ENCODE peak calls at places on chromosomes 6 and 20, in seven cellular contexts. One of them, this sample, is unnamed.

GRCh38 chr6:36209606-36210005 is 13.1 kb downstream of the BRPF3 start:
- DNase-seq in neuronal stem cell: no peak
- DNase-seq in mesenchymal stem cell: no peak
- DNase-seq in MM.1S: no peak
- DNase-seq in SK-N-MC: no peak
- DNase-seq in heart right ventricle: no peak
- DNase-seq in tibial artery: no peak
- DNase-seq in this sample: no peak

GRCh38 chr20:57690525-57690924 is 19.3 kb downstream of the PMEPA1 start:
- DNase-seq in neuronal stem cell: no peak
- DNase-seq in mesenchymal stem cell: no peak
- DNase-seq in MM.1S: no peak
- DNase-seq in SK-N-MC: no peak
- DNase-seq in heart right ventricle: no peak
- DNase-seq in tibial artery: no peak
- DNase-seq in this sample: no peak

GRCh38 chr6:31729515-31729978 is 448 bp upstream of the DDAH2 start:
- DNase-seq in neuronal stem cell: peak
- DNase-seq in mesenchymal stem cell: peak
- DNase-seq in MM.1S: peak
- DNase-seq in SK-N-MC: no peak
- DNase-seq in heart right ventricle: peak
- DNase-seq in tibial artery: peak
- DNase-seq in this sample: peak

GRCh38 chr6:131729550-131729949 is 18.7 kb upstream of the CTAGE9 start:
- DNase-seq in neuronal stem cell: no peak
- DNase-seq in mesenchymal stem cell: no peak
- DNase-seq in MM.1S: no peak
- DNase-seq in SK-N-MC: no peak
- DNase-seq in heart right ventricle: no peak
- DNase-seq in tibial artery: no peak
- DNase-seq in this sample: no peak

GRCh38 chr6:123520208-123520607 is 116.5 kb downstream of the TRDN start:
- DNase-seq in neuronal stem cell: no peak
- DNase-seq in mesenchymal stem cell: peak
- DNase-seq in MM.1S: no peak
- DNase-seq in SK-N-MC: no peak
- DNase-seq in heart right ventricle: no peak
- DNase-seq in tibial artery: no peak
- DNase-seq in this sample: no peak

GRCh38 chr20:572752-573151 is 29.2 kb upstream of the CSNK2A1 start:
- DNase-seq in neuronal stem cell: no peak
- DNase-seq in mesenchymal stem cell: no peak
- DNase-seq in MM.1S: no peak
- DNase-seq in SK-N-MC: no peak
- DNase-seq in heart right ventricle: peak
- DNase-seq in tibial artery: no peak
- DNase-seq in this sample: no peak

GRCh38 chr6:89239338-89239737 is 22.2 kb upstream of the GABRR1 start:
- DNase-seq in neuronal stem cell: no peak
- DNase-seq in mesenchymal stem cell: no peak
- DNase-seq in MM.1S: peak
- DNase-seq in SK-N-MC: peak
- DNase-seq in heart right ventricle: no peak
- DNase-seq in tibial artery: no peak
- DNase-seq in this sample: no peak

GRCh38 chr6:27414300-27414699 is 25.7 kb downstream of the ZNF391 start:
- DNase-seq in neuronal stem cell: no peak
- DNase-seq in mesenchymal stem cell: no peak
- DNase-seq in MM.1S: no peak
- DNase-seq in SK-N-MC: no peak
- DNase-seq in heart right ventricle: no peak
- DNase-seq in tibial artery: no peak
- DNase-seq in this sample: no peak

GRCh38 chr6:142943746-142944125 is 1.2 kb downstream of the HIVEP2 start:
- DNase-seq in neuronal stem cell: peak
- DNase-seq in mesenchymal stem cell: peak
- DNase-seq in MM.1S: peak
- DNase-seq in SK-N-MC: no peak
- DNase-seq in heart right ventricle: peak
- DNase-seq in tibial artery: peak
- DNase-seq in this sample: peak

GRCh38 chr6:152552616-152553209 is 84.4 kb downstream of the SYNE1 start:
- DNase-seq in neuronal stem cell: peak
- DNase-seq in mesenchymal stem cell: peak
- DNase-seq in MM.1S: peak
- DNase-seq in SK-N-MC: peak
- DNase-seq in heart right ventricle: peak
- DNase-seq in tibial artery: peak
- DNase-seq in this sample: peak

GRCh38 chr6:82781805-82782204 is 283.8 kb downstream of the UBE3D start:
- DNase-seq in neuronal stem cell: no peak
- DNase-seq in mesenchymal stem cell: no peak
- DNase-seq in MM.1S: no peak
- DNase-seq in SK-N-MC: no peak
- DNase-seq in heart right ventricle: no peak
- DNase-seq in tibial artery: no peak
- DNase-seq in this sample: no peak

GRCh38 chr6:151036869-151037680 is 171.6 kb downstream of the MTHFD1L start:
- DNase-seq in neuronal stem cell: no peak
- DNase-seq in mesenchymal stem cell: no peak
- DNase-seq in MM.1S: no peak
- DNase-seq in SK-N-MC: no peak
- DNase-seq in heart right ventricle: no peak
- DNase-seq in tibial artery: no peak
- DNase-seq in this sample: no peak

GRCh38 chr6:110537208-110538123 is 61.1 kb upstream of the SLC22A16 start:
- DNase-seq in neuronal stem cell: no peak
- DNase-seq in mesenchymal stem cell: peak
- DNase-seq in MM.1S: no peak
- DNase-seq in SK-N-MC: no peak
- DNase-seq in heart right ventricle: no peak
- DNase-seq in tibial artery: no peak
- DNase-seq in this sample: no peak

GRCh38 chr6:53767941-53768340 is 26.9 kb upstream of the LRRC1 start:
- DNase-seq in neuronal stem cell: no peak
- DNase-seq in mesenchymal stem cell: no peak
- DNase-seq in MM.1S: no peak
- DNase-seq in SK-N-MC: no peak
- DNase-seq in heart right ventricle: no peak
- DNase-seq in tibial artery: no peak
- DNase-seq in this sample: no peak

GRCh38 chr6:127937747-127938146 is 36.9 kb upstream of the THEMIS start:
- DNase-seq in neuronal stem cell: no peak
- DNase-seq in mesenchymal stem cell: no peak
- DNase-seq in MM.1S: no peak
- DNase-seq in SK-N-MC: no peak
- DNase-seq in heart right ventricle: no peak
- DNase-seq in tibial artery: no peak
- DNase-seq in this sample: no peak

GRCh38 chr6:13005994-13006393 is 289.4 kb downstream of the PHACTR1 start:
- DNase-seq in neuronal stem cell: no peak
- DNase-seq in mesenchymal stem cell: no peak
- DNase-seq in MM.1S: no peak
- DNase-seq in SK-N-MC: no peak
- DNase-seq in heart right ventricle: no peak
- DNase-seq in tibial artery: no peak
- DNase-seq in this sample: no peak

GRCh38 chr6:98514073-98514720 is 320.2 kb upstream of the POU3F2 start:
- DNase-seq in neuronal stem cell: no peak
- DNase-seq in mesenchymal stem cell: no peak
- DNase-seq in MM.1S: peak
- DNase-seq in SK-N-MC: no peak
- DNase-seq in heart right ventricle: no peak
- DNase-seq in tibial artery: no peak
- DNase-seq in this sample: no peak

GRCh38 chr6:150142304-150142656 is 564 bp upstream of the PPP1R14C start:
- DNase-seq in neuronal stem cell: no peak
- DNase-seq in mesenchymal stem cell: peak
- DNase-seq in MM.1S: no peak
- DNase-seq in SK-N-MC: peak
- DNase-seq in heart right ventricle: no peak
- DNase-seq in tibial artery: no peak
- DNase-seq in this sample: no peak

GRCh38 chr20:54848262-54848661 is 372.9 kb downstream of the DOK5 start:
- DNase-seq in neuronal stem cell: no peak
- DNase-seq in mesenchymal stem cell: no peak
- DNase-seq in MM.1S: no peak
- DNase-seq in SK-N-MC: no peak
- DNase-seq in heart right ventricle: no peak
- DNase-seq in tibial artery: no peak
- DNase-seq in this sample: no peak

GRCh38 chr20:36542019-36542488 is 735 bp downstream of the MYL9 start:
- DNase-seq in neuronal stem cell: peak
- DNase-seq in mesenchymal stem cell: peak
- DNase-seq in MM.1S: no peak
- DNase-seq in SK-N-MC: no peak
- DNase-seq in heart right ventricle: peak
- DNase-seq in tibial artery: peak
- DNase-seq in this sample: no peak

GRCh38 chr6:2947424-2947823 is 23.9 kb downstream of the SERPINB6 start:
- DNase-seq in neuronal stem cell: no peak
- DNase-seq in mesenchymal stem cell: no peak
- DNase-seq in MM.1S: peak
- DNase-seq in SK-N-MC: no peak
- DNase-seq in heart right ventricle: no peak
- DNase-seq in tibial artery: no peak
- DNase-seq in this sample: no peak

GRCh38 chr6:134517863-134518262 is 200.0 kb upstream of the SGK1 start:
- DNase-seq in neuronal stem cell: no peak
- DNase-seq in mesenchymal stem cell: no peak
- DNase-seq in MM.1S: no peak
- DNase-seq in SK-N-MC: peak
- DNase-seq in heart right ventricle: no peak
- DNase-seq in tibial artery: no peak
- DNase-seq in this sample: no peak
- H3K4me3 ChIP-seq in neuronal stem cell: no peak
- H3K4me3 ChIP-seq in mesenchymal stem cell: peak
- H3K4me3 ChIP-seq in MM.1S: no peak
- H3K4me3 ChIP-seq in SK-N-MC: peak
- H3K4me3 ChIP-seq in heart right ventricle: no peak
- H3K4me3 ChIP-seq in tibial artery: no peak
- H3K4me3 ChIP-seq in this sample: no peak

GRCh38 chr20:22577515-22578220 is 6.7 kb downstream of the FOXA2 start:
- DNase-seq in neuronal stem cell: no peak
- DNase-seq in mesenchymal stem cell: no peak
- DNase-seq in MM.1S: no peak
- DNase-seq in SK-N-MC: no peak
- DNase-seq in heart right ventricle: no peak
- DNase-seq in tibial artery: no peak
- DNase-seq in this sample: no peak

GRCh38 chr20:22576733-22577514 is 7.4 kb downstream of the FOXA2 start:
- DNase-seq in neuronal stem cell: no peak
- DNase-seq in mesenchymal stem cell: no peak
- DNase-seq in MM.1S: no peak
- DNase-seq in SK-N-MC: no peak
- DNase-seq in heart right ventricle: no peak
- DNase-seq in tibial artery: no peak
- DNase-seq in this sample: no peak

GRCh38 chr20:22575087-22575721 is 9.2 kb downstream of the FOXA2 start:
- DNase-seq in neuronal stem cell: no peak
- DNase-seq in mesenchymal stem cell: no peak
- DNase-seq in MM.1S: no peak
- DNase-seq in SK-N-MC: no peak
- DNase-seq in heart right ventricle: no peak
- DNase-seq in tibial artery: no peak
- DNase-seq in this sample: no peak

GRCh38 chr20:22575737-22576136 is 8.6 kb downstream of the FOXA2 start:
- DNase-seq in neuronal stem cell: no peak
- DNase-seq in mesenchymal stem cell: no peak
- DNase-seq in MM.1S: no peak
- DNase-seq in SK-N-MC: no peak
- DNase-seq in heart right ventricle: no peak
- DNase-seq in tibial artery: no peak
- DNase-seq in this sample: no peak

DNA sequence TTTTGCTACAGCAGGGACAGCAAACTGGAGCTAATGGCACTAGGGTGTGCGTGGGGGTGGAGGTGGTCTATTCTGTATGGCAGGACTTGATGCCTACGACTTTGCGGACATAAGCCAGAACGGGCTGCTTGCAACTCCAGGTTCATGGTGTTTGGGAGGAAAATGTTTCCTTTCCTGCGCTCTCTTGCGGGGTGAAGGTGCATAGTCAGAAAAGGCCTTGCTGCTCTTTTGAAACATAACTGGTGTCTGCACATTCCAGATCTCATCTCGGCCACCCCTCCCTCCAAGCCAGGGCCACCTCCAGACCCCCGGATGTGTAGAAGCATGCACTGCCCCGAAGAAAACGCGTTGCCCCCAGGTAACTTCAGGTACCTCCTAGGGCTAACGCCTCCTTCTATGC is 8.1 kb downstream of the FOXA2 start:
- DNase-seq in neuronal stem cell: no peak
- DNase-seq in mesenchymal stem cell: no peak
- DNase-seq in MM.1S: no peak
- DNase-seq in SK-N-MC: no peak
- DNase-seq in heart right ventricle: no peak
- DNase-seq in tibial artery: no peak
- DNase-seq in this sample: no peak
- H3K27ac ChIP-seq in neuronal stem cell: no peak
- H3K27ac ChIP-seq in mesenchymal stem cell: no peak
- H3K27ac ChIP-seq in MM.1S: no peak
- H3K27ac ChIP-seq in SK-N-MC: no peak
- H3K27ac ChIP-seq in heart right ventricle: no peak
- H3K27ac ChIP-seq in tibial artery: no peak
- H3K27ac ChIP-seq in this sample: no peak

GRCh38 chr6:105458552-105458951 is 55.7 kb upstream of the PREP start:
- DNase-seq in neuronal stem cell: no peak
- DNase-seq in mesenchymal stem cell: no peak
- DNase-seq in MM.1S: no peak
- DNase-seq in SK-N-MC: no peak
- DNase-seq in heart right ventricle: no peak
- DNase-seq in tibial artery: no peak
- DNase-seq in this sample: no peak
- H3K4me3 ChIP-seq in neuronal stem cell: no peak
- H3K4me3 ChIP-seq in mesenchymal stem cell: no peak
- H3K4me3 ChIP-seq in MM.1S: no peak
- H3K4me3 ChIP-seq in SK-N-MC: no peak
- H3K4me3 ChIP-seq in heart right ventricle: no peak
- H3K4me3 ChIP-seq in tibial artery: no peak
- H3K4me3 ChIP-seq in this sample: no peak

GRCh38 chr6:157268396-157268795 is 54.9 kb downstream of the TMEM242 start:
- DNase-seq in neuronal stem cell: no peak
- DNase-seq in mesenchymal stem cell: no peak
- DNase-seq in MM.1S: no peak
- DNase-seq in SK-N-MC: no peak
- DNase-seq in heart right ventricle: no peak
- DNase-seq in tibial artery: peak
- DNase-seq in this sample: no peak

GRCh38 chr6:157270308-157270707 is 53.0 kb downstream of the TMEM242 start:
- DNase-seq in neuronal stem cell: no peak
- DNase-seq in mesenchymal stem cell: no peak
- DNase-seq in MM.1S: no peak
- DNase-seq in SK-N-MC: no peak
- DNase-seq in heart right ventricle: no peak
- DNase-seq in tibial artery: no peak
- DNase-seq in this sample: no peak

GRCh38 chr6:157270916-157271315 is 52.4 kb downstream of the TMEM242 start:
- DNase-seq in neuronal stem cell: no peak
- DNase-seq in mesenchymal stem cell: no peak
- DNase-seq in MM.1S: no peak
- DNase-seq in SK-N-MC: no peak
- DNase-seq in heart right ventricle: no peak
- DNase-seq in tibial artery: no peak
- DNase-seq in this sample: no peak

GRCh38 chr6:157268835-157269234 is 54.5 kb downstream of the TMEM242 start:
- DNase-seq in neuronal stem cell: no peak
- DNase-seq in mesenchymal stem cell: no peak
- DNase-seq in MM.1S: no peak
- DNase-seq in SK-N-MC: no peak
- DNase-seq in heart right ventricle: peak
- DNase-seq in tibial artery: peak
- DNase-seq in this sample: no peak

GRCh38 chr6:157269261-157269794 is 54.0 kb downstream of the TMEM242 start:
- DNase-seq in neuronal stem cell: no peak
- DNase-seq in mesenchymal stem cell: peak
- DNase-seq in MM.1S: no peak
- DNase-seq in SK-N-MC: no peak
- DNase-seq in heart right ventricle: peak
- DNase-seq in tibial artery: peak
- DNase-seq in this sample: peak
- H3K27ac ChIP-seq in neuronal stem cell: no peak
- H3K27ac ChIP-seq in mesenchymal stem cell: no peak
- H3K27ac ChIP-seq in MM.1S: no peak
- H3K27ac ChIP-seq in SK-N-MC: no peak
- H3K27ac ChIP-seq in heart right ventricle: peak
- H3K27ac ChIP-seq in tibial artery: peak
- H3K27ac ChIP-seq in this sample: peak

This sample was measured in prostate gland.